ENCODE peak calls at places on chromosomes 12 and 14, in six cellular contexts. A, S, X, E, G and J are unnamed samples.

GRCh38 chr14:68950111-68950510 is 29.0 kb downstream of the ACTN1 start:
- DNase-seq in A (no peak), S (no peak), X (peak), E (no peak), G (no peak), J (no peak)

GRCh38 chr14:106666341-106666740 is 1140.0 kb downstream of the TMEM121 start:
- DNase-seq in A (no peak), S (no peak), X (no peak), E (no peak), G (no peak), J (no peak)

GRCh38 chr12:131033886-131034482 is 80.3 kb downstream of the ADGRD1 start:
- DNase-seq in A (no peak), S (no peak), X (no peak), E (no peak), G (no peak), J (no peak)

GRCh38 chr12:124324803-124325705 is 30.2 kb downstream of the RFLNA start:
- DNase-seq in A (no peak), S (no peak), X (no peak), E (no peak), G (no peak), J (no peak)

GRCh38 chr14:70641548-70642312 is at the start of gene TTC9:
- DNase-seq in A (no peak), S (no peak), X (no peak), E (peak), G (no peak), J (peak)

GRCh38 chr14:61659582-61659981 is 35.7 kb upstream of the HIF1A start:
- DNase-seq in A (no peak), S (no peak), X (no peak), E (no peak), G (no peak), J (no peak)

GRCh38 chr12:1890810-1891209 is 27.6 kb downstream of the CACNA2D4 start:
- DNase-seq in A (no peak), S (no peak), X (no peak), E (no peak), G (no peak), J (no peak)

GRCh38 chr12:112160611-112161010 is 35.3 kb downstream of the TRAFD1 start:
- DNase-seq in A (no peak), S (no peak), X (no peak), E (no peak), G (no peak), J (no peak)

GRCh38 chr14:100092832-100093231 is 27.6 kb downstream of the EVL start:
- DNase-seq in A (no peak), S (no peak), X (no peak), E (no peak), G (no peak), J (no peak)

GRCh38 chr12:51171884-51172514 is 936 bp downstream of the TFCP2 start:
- DNase-seq in A (no peak), S (no peak), X (peak), E (no peak), G (no peak), J (no peak)

GRCh38 chr14:103693514-103693913 is 21.7 kb downstream of the XRCC3 start:
- DNase-seq in A (no peak), S (no peak), X (no peak), E (no peak), G (no peak), J (no peak)

GRCh38 chr12:53575502-53576264 is 50.5 kb downstream of the ATF7 start:
- DNase-seq in A (no peak), S (no peak), X (peak), E (peak), G (no peak), J (no peak)